ENCODE peak calls at places on chromosomes 2 and 18, in seven cellular contexts. O, M, G, S, A, H and C are unnamed samples.

GRCh38 chr2:11505652-11506610 is 27.9 kb upstream of the GREB1 start:
- DNase-seq in O (no peak), M (no peak), G (peak), S (no peak), A (no peak), H (no peak), C (peak)

GRCh38 chr2:33411765-33412164 is 64.7 kb upstream of the RASGRP3 start:
- DNase-seq in O (no peak), M (no peak), G (peak), S (no peak), A (peak), H (no peak), C (no peak)

GRCh38 chr2:46229134-46230063 is 67.8 kb upstream of the EPAS1 start:
- DNase-seq in O (no peak), M (no peak), G (peak), S (peak), A (peak), H (peak), C (no peak)

GRCh38 chr2:24077535-24077877 is 1.4 kb upstream of the SF3B6 start:
- DNase-seq in O (no peak), M (no peak), G (no peak), S (no peak), A (no peak), H (no peak), C (no peak)

GRCh38 chr18:50306944-50307343 is 19.5 kb upstream of the CXXC1 start:
- DNase-seq in O (no peak), M (no peak), G (no peak), S (no peak), A (peak), H (peak), C (no peak)

GRCh38 chr2:64404002-64404731 is 49.8 kb upstream of the LGALSL start:
- DNase-seq in O (peak), M (peak), G (peak), S (peak), A (peak), H (peak), C (no peak)

GRCh38 chr2:234993547-234993981 is 41.7 kb downstream of the SH3BP4 start:
- DNase-seq in O (no peak), M (no peak), G (no peak), S (no peak), A (no peak), H (no peak), C (no peak)

GRCh38 chr2:169069341-169069740 is at the start of gene DHRS9:
- DNase-seq in O (no peak), M (peak), G (peak), S (no peak), A (peak), H (peak), C (peak)

GRCh38 chr2:240459401-240460242 is 24.2 kb downstream of the GPC1 start:
- DNase-seq in O (no peak), M (no peak), G (no peak), S (no peak), A (no peak), H (no peak), C (no peak)

GRCh38 chr18:31206064-31206463 is 43.4 kb upstream of the DSC1 start:
- DNase-seq in O (no peak), M (no peak), G (peak), S (no peak), A (no peak), H (no peak), C (no peak)

GRCh38 chr2:104746299-104746698 is 107.6 kb upstream of the POU3F3 start:
- DNase-seq in O (no peak), M (no peak), G (no peak), S (peak), A (no peak), H (no peak), C (no peak)

GRCh38 chr2:26979761-26980160 is 9.3 kb downstream of the MAPRE3 start:
- DNase-seq in O (no peak), M (no peak), G (no peak), S (no peak), A (peak), H (peak), C (no peak)

GRCh38 chr2:43276517-43276931 is 50.1 kb upstream of the ZFP36L2 start:
- DNase-seq in O (no peak), M (no peak), G (peak), S (no peak), A (no peak), H (no peak), C (no peak)

GRCh38 chr2:217709496-217710217 is 293.1 kb downstream of the TNS1 start:
- DNase-seq in O (no peak), M (no peak), G (peak), S (no peak), A (no peak), H (no peak), C (no peak)

GRCh38 chr2:17636989-17637906 is 96.8 kb downstream of the VSNL1 start:
- DNase-seq in O (no peak), M (no peak), G (no peak), S (no peak), A (no peak), H (no peak), C (no peak)

GRCh38 chr2:95274291-95275150 is at the start of gene PROM2:
- DNase-seq in O (peak), M (peak), G (peak), S (peak), A (no peak), H (no peak), C (peak)

GRCh38 chr2:176187306-176188217 is 906 bp upstream of the HOXD1 start:
- DNase-seq in O (no peak), M (peak), G (no peak), S (peak), A (no peak), H (no peak), C (peak)

GRCh38 chr18:59724116-59724515 is 26.9 kb upstream of the CCBE1 start:
- DNase-seq in O (no peak), M (no peak), G (peak), S (no peak), A (no peak), H (no peak), C (no peak)

GRCh38 chr2:26186371-26186770 is 13.5 kb downstream of the GAREM2 start:
- DNase-seq in O (no peak), M (no peak), G (no peak), S (no peak), A (no peak), H (no peak), C (no peak)

GRCh38 chr2:24768013-24768412 is 25.2 kb downstream of the PTRHD1 start:
- DNase-seq in O (no peak), M (no peak), G (no peak), S (no peak), A (no peak), H (no peak), C (no peak)

GRCh38 chr2:88081924-88082609 is 14.4 kb downstream of the SMYD1 start:
- DNase-seq in O (no peak), M (no peak), G (no peak), S (no peak), A (no peak), H (no peak), C (no peak)

GRCh38 chr2:153477096-153477555 is 1.4 kb downstream of the RPRM start:
- DNase-seq in O (no peak), M (no peak), G (no peak), S (peak), A (no peak), H (no peak), C (no peak)

GRCh38 chr2:12304494-12305228 is 412.1 kb upstream of the TRIB2 start:
- DNase-seq in O (no peak), M (peak), G (peak), S (no peak), A (peak), H (peak), C (no peak)

GRCh38 chr2:37472959-37473358 is 128.5 kb downstream of the QPCT start:
- DNase-seq in O (no peak), M (no peak), G (peak), S (no peak), A (peak), H (peak), C (peak)

GRCh38 chr18:43524260-43524659 is 247.0 kb upstream of the SYT4 start:
- DNase-seq in O (no peak), M (no peak), G (no peak), S (no peak), A (no peak), H (no peak), C (no peak)

GRCh38 chr2:231469568-231469920 is 5.3 kb upstream of the NCL start:
- DNase-seq in O (no peak), M (no peak), G (no peak), S (no peak), A (no peak), H (no peak), C (no peak)

GRCh38 chr2:11099122-11100065 is 55.9 kb upstream of the SLC66A3 start:
- DNase-seq in O (no peak), M (no peak), G (no peak), S (no peak), A (no peak), H (no peak), C (no peak)

GRCh38 chr2:1842945-1843344 is 98.6 kb upstream of the PXDN start:
- DNase-seq in O (no peak), M (no peak), G (no peak), S (no peak), A (no peak), H (no peak), C (no peak)

GRCh38 chr2:3662239-3662638 is 4.2 kb downstream of the ALLC start:
- DNase-seq in O (no peak), M (no peak), G (no peak), S (peak), A (no peak), H (no peak), C (no peak)

GRCh38 chr2:172888704-172889103 is 153.1 kb downstream of the RAPGEF4 start:
- DNase-seq in O (no peak), M (no peak), G (no peak), S (no peak), A (no peak), H (no peak), C (no peak)

GRCh38 chr2:150211164-150211631 is 276.3 kb downstream of the RND3 start:
- DNase-seq in O (no peak), M (no peak), G (peak), S (no peak), A (peak), H (peak), C (no peak)

GRCh38 chr18:2916184-2916583 is 69.4 kb downstream of the EMILIN2 start:
- DNase-seq in O (peak), M (no peak), G (no peak), S (peak), A (no peak), H (no peak), C (no peak)

GRCh38 chr2:170814551-170815245 is 2.0 kb upstream of the GAD1 start:
- DNase-seq in O (no peak), M (no peak), G (no peak), S (peak), A (no peak), H (no peak), C (no peak)

DNA sequence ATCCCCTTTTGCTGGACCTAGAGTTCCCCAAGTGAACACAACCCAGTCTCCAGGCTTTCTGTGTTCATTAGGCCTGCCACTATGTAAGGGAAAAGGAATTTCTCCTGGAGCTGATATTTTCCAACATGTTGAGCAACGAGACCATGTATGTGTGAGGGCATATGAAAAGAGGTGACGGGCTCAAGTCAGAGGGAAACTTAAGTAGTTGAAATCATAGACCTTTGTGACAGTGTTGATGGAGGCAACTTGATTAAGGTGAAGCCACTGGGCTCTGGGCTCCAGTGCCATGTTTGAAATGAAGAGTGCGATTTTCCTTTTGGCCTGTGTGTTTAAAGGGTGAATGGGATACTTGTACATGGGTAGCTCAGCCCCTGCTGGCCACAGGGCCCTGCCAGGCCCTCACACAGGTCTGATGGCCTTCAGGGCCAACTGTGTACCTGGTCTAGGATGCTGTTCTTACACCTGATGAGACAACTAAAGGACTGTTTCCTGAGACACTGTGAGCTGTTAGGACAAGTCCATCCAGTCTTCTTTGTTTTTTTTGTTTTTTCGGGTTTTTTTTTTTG is 27.1 kb downstream of the FOSL2 start:
- DNase-seq in O (no peak), M (no peak), G (no peak), S (no peak), A (peak), H (no peak), C (no peak)
- TF ChIP-seq CTCF in O (no peak), M (no peak), G (no peak), S (no peak), A (no peak), H (no peak), C (no peak)

DNA sequence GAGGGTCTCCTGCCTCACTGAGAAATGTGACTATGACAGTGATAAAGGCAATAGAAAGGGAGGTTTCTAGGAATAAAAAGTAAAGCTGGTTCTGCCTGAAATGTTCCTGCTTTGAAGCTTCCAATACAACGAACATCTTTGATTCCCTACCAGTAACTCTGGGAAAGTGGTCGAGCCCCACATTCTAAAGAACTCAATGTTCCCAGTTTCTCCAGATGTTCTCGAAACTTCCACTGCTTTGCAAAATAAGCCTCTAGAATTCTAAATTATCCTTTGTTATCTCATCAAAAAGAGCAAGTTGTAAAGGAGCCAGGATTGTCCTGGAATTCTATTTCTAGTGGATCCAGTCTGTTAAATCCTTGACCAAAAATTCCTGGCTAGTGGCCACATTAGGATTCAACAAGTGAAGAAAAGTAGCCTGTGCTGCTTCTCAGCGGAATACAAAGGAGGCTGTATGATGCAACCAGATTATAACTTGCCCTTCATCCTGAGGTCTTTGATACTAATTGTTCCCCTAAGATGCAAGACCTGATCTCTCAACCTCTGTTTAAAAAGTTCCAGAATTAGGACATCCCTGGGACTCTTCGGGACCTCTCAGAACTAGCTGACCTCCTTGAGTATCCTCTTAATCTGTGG is 8.4 kb downstream of the SCN7A start:
- DNase-seq in O (peak), M (no peak), G (no peak), S (no peak), A (no peak), H (peak), C (no peak)
- H3K27ac ChIP-seq in O (peak), M (peak), G (no peak), S (no peak), A (no peak), H (no peak), C (no peak)

DNA sequence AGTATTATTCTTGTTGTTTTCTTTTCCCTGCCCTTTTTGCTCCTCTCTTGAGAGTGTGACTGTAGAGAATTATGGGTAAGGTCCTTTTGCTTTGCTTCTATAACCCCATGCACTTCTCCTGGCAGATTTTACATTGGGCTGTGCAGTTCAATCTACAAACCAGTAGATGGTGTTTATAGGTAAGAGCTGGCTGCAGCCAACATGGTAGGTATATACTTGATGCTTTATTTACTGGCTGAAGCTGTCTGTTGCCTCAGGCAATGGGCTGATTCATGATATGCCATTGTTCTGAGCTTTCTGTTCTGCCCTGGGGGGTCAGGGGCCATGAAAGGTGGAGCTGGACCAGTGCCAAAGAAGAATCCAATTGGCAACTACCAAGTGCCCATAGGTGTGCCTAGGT is 48.3 kb upstream of the MYL1 start:
- DNase-seq in O (no peak), M (no peak), G (peak), S (peak), A (no peak), H (no peak), C (no peak)
- TF ChIP-seq CTCF in O (no peak), M (no peak), G (peak), S (peak), A (no peak), H (no peak), C (no peak)

DNA sequence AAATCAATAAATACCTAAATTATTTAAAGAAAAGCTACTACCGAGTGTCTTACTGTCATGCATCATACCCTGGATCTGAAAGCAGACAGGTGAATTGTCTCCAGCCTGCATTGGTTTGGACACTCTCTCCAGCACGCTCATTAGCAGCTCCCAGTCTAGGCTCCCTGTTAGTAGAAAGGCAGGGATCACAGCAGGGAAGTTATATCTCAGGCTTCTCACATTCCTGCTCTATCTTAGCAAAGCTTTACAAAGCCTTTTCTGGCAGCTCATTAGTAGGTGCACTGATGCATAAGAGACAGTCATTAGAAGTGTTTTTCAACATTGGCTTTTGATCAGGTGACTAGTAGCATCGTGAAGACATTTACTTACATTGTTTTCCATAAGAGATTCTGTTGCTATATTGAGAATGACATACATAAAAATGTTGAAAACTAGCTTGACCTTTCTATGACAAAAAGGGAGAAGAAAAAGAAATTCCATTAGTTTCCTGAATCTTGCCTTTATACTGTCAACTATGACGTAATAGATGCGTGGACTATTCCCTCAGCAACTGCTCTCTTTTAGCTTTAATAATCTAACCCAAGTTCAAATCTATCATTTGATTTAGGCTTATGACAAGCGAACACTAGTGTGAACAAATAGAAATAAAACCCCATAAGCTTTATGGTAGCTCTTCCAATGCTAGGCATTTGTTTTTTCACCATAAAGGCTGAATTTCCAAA is 408.7 kb upstream of the KCNH7 start:
- DNase-seq in O (no peak), M (no peak), G (no peak), S (no peak), A (no peak), H (no peak), C (no peak)
- H3K27ac ChIP-seq in O (no peak), M (no peak), G (no peak), S (no peak), A (no peak), H (no peak), C (no peak)

GRCh38 chr2:8000861-8001260 is 681.0 kb upstream of the ID2 start:
- DNase-seq in O (no peak), M (no peak), G (peak), S (no peak), A (peak), H (peak), C (no peak)
- TF ChIP-seq CTCF in O (no peak), M (no peak), G (peak), S (peak), A (peak), H (peak), C (no peak)

DNA sequence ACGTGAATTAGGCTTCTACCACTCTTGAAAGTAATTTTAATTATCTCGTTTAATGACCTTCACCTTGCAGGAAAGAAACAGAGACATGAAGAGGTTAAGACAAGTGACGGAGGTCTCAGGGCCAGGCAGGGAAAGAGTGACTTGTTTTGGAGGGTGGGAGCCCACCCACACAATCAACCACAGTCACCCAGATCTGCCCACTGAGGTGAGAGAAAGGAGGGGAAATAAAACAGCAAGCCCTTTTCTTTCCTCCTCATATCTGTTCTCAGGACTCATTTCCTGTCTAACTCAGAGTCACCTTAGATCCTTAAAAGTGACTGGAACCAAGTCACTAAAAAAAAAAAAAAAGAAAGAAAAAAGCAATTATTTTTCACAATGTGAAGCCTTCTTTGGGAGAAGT is 26.8 kb downstream of the ATP8B1 start:
- DNase-seq in O (no peak), M (no peak), G (peak), S (no peak), A (no peak), H (no peak), C (no peak)
- H3K27ac ChIP-seq in O (peak), M (peak), G (peak), S (no peak), A (no peak), H (no peak), C (no peak)